ENCODE peak calls at places on chromosomes 11 and 22, in seven cellular contexts. G is ELF-1; X is omental fat pad; H is right lobe of liver; Q is stimulated activated CD8-positive, alpha-beta memory T cell treated with anti-CD3 and anti-CD28 coated beads, Interleukin-15, amount 100 ng/mL, for 24 hours; O is ovary; A is M059J. W is an unnamed sample.
A peak's percentile ranks its signal among the peaks of the same experiment; 100 is the strongest.

GRCh38 chr11:75154646-75155569 is 4.0 kb downstream of the SLCO2B1 start:
- DNase-seq in H (no peak), A (no peak), X (no peak), O (peak; percentile 48), G (peak; percentile 51), Q (no peak), W (no peak)

GRCh38 chr11:1784761-1785650 is 21.3 kb upstream of the CTSD start:
- DNase-seq in A (no peak), X (no peak), Q (no peak), H (no peak), O (no peak), G (no peak), W (no peak)

GRCh38 chr11:132784441-132784840 is 747.9 kb downstream of the OPCML start:
- DNase-seq in Q (no peak), A (peak; percentile 67), O (no peak), X (no peak), G (no peak), H (no peak), W (no peak)

GRCh38 chr22:46245515-46245914 is 4.6 kb downstream of the CDPF1 start:
- DNase-seq in O (no peak), Q (no peak), X (no peak), G (no peak), H (peak; percentile 80), A (no peak), W (peak; percentile 75)

GRCh38 chr11:120882237-120882636 is 141.7 kb upstream of the TBCEL start:
- DNase-seq in H (no peak), X (no peak), O (no peak), G (no peak), A (no peak), Q (no peak), W (no peak)

GRCh38 chr22:18033204-18033998 is 9.0 kb upstream of the MICAL3 start:
- DNase-seq in O (peak; percentile 61), A (peak; percentile 30), G (no peak), H (no peak), Q (no peak), X (no peak), W (no peak)

GRCh38 chr11:131909426-131910200 is 539.2 kb downstream of the NTM start:
- DNase-seq in Q (no peak), A (no peak), X (no peak), O (no peak), G (no peak), H (no peak), W (no peak)

GRCh38 chr11:9138612-9139579 is 47.5 kb upstream of the SCUBE2 start:
- DNase-seq in O (peak; percentile 39), G (no peak), X (no peak), A (peak; percentile 98), Q (no peak), H (no peak), W (no peak)

GRCh38 chr11:102437026-102437425 is 15.5 kb downstream of the TMEM123 start:
- DNase-seq in A (no peak), X (no peak), H (no peak), Q (no peak), O (no peak), G (no peak), W (no peak)

GRCh38 chr22:35783943-35784614 is 66.4 kb downstream of the APOL5 start:
- DNase-seq in H (no peak), O (no peak), A (peak; percentile 91), Q (no peak), X (no peak), G (peak; percentile 21), W (no peak)

GRCh38 chr22:28955817-28956216 is 72.4 kb downstream of the ZNRF3 start:
- DNase-seq in H (no peak), O (no peak), G (no peak), Q (peak; percentile 37), X (no peak), A (peak; percentile 62), W (no peak)

W was measured in right cardiac atrium.